ENCODE peak calls at places on chromosomes 6 and 20, in nine cellular contexts. One of them, this sample, is unnamed.

GRCh38 chr20:62696999-62697398 is 11.6 kb upstream of the NTSR1 start:
- DNase-seq in uterus: no peak
- DNase-seq in fibroblast of the aortic adventitia: no peak
- DNase-seq in GM04504: no peak
- DNase-seq in naive B cell: no peak
- DNase-seq in fibroblast of pulmonary artery: no peak
- DNase-seq in T1000: no peak
- DNase-seq in HTR-8/SVneo: no peak
- DNase-seq in T-helper 2 cell: no peak
- DNase-seq in this sample: no peak

GRCh38 chr6:47076422-47077344 is 34.6 kb upstream of the ADGRF1 start:
- DNase-seq in T-helper 2 cell: no peak
- DNase-seq in GM04504: no peak
- DNase-seq in T1000: no peak
- DNase-seq in fibroblast of pulmonary artery: peak; percentile 35
- DNase-seq in fibroblast of the aortic adventitia: no peak
- DNase-seq in HTR-8/SVneo: no peak
- DNase-seq in naive B cell: no peak
- DNase-seq in uterus: no peak
- DNase-seq in this sample: peak; percentile 30

GRCh38 chr20:58691773-58692578 is 624 bp upstream of the NPEPL1 start:
- DNase-seq in fibroblast of the aortic adventitia: peak; percentile 45
- DNase-seq in GM04504: no peak
- DNase-seq in naive B cell: no peak
- DNase-seq in fibroblast of pulmonary artery: peak; percentile 67
- DNase-seq in HTR-8/SVneo: no peak
- DNase-seq in T-helper 2 cell: no peak
- DNase-seq in T1000: no peak
- DNase-seq in uterus: peak; percentile 53
- DNase-seq in this sample: no peak

GRCh38 chr6:26204332-26205160 is 117.3 kb downstream of the HFE start:
- DNase-seq in HTR-8/SVneo: peak; percentile 93
- DNase-seq in naive B cell: peak; percentile 82
- DNase-seq in T-helper 2 cell: peak; percentile 98
- DNase-seq in T1000: peak; percentile 97
- DNase-seq in fibroblast of pulmonary artery: peak; percentile 99
- DNase-seq in fibroblast of the aortic adventitia: peak; percentile 99
- DNase-seq in uterus: peak; percentile 87
- DNase-seq in GM04504: peak; percentile 97
- DNase-seq in this sample: peak; percentile 98

GRCh38 chr6:92538926-92539325 is 880.4 kb downstream of the EPHA7 start:
- DNase-seq in T-helper 2 cell: no peak
- DNase-seq in HTR-8/SVneo: no peak
- DNase-seq in T1000: no peak
- DNase-seq in naive B cell: no peak
- DNase-seq in uterus: no peak
- DNase-seq in GM04504: no peak
- DNase-seq in fibroblast of the aortic adventitia: no peak
- DNase-seq in fibroblast of pulmonary artery: no peak
- DNase-seq in this sample: no peak

GRCh38 chr6:81792826-81793225 is 40.3 kb upstream of the TENT5A start:
- DNase-seq in fibroblast of the aortic adventitia: no peak
- DNase-seq in GM04504: no peak
- DNase-seq in uterus: no peak
- DNase-seq in T-helper 2 cell: no peak
- DNase-seq in T1000: no peak
- DNase-seq in naive B cell: no peak
- DNase-seq in fibroblast of pulmonary artery: no peak
- DNase-seq in HTR-8/SVneo: no peak
- DNase-seq in this sample: no peak

GRCh38 chr6:140475086-140475485 is 1100.6 kb upstream of the CITED2 start:
- DNase-seq in uterus: no peak
- DNase-seq in naive B cell: no peak
- DNase-seq in fibroblast of pulmonary artery: no peak
- DNase-seq in GM04504: no peak
- DNase-seq in T1000: no peak
- DNase-seq in T-helper 2 cell: no peak
- DNase-seq in fibroblast of the aortic adventitia: no peak
- DNase-seq in HTR-8/SVneo: no peak
- DNase-seq in this sample: no peak

GRCh38 chr20:43666376-43667328 is at the start of gene MYBL2:
- DNase-seq in T-helper 2 cell: peak; percentile 83
- DNase-seq in naive B cell: peak; percentile 83
- DNase-seq in HTR-8/SVneo: peak; percentile 96
- DNase-seq in fibroblast of pulmonary artery: peak; percentile 60
- DNase-seq in T1000: peak; percentile 78
- DNase-seq in fibroblast of the aortic adventitia: peak; percentile 30
- DNase-seq in uterus: peak; percentile 15
- DNase-seq in GM04504: no peak
- DNase-seq in this sample: peak; percentile 84

GRCh38 chr6:23672737-23673136 is 453.3 kb upstream of the NRSN1 start:
- DNase-seq in T1000: no peak
- DNase-seq in fibroblast of the aortic adventitia: no peak
- DNase-seq in uterus: no peak
- DNase-seq in GM04504: no peak
- DNase-seq in fibroblast of pulmonary artery: no peak
- DNase-seq in naive B cell: no peak
- DNase-seq in T-helper 2 cell: no peak
- DNase-seq in HTR-8/SVneo: no peak
- DNase-seq in this sample: no peak

GRCh38 chr6:149332602-149333311 is 15.2 kb downstream of the TAB2 start:
- DNase-seq in HTR-8/SVneo: no peak
- DNase-seq in fibroblast of pulmonary artery: no peak
- DNase-seq in fibroblast of the aortic adventitia: no peak
- DNase-seq in T-helper 2 cell: no peak
- DNase-seq in naive B cell: no peak
- DNase-seq in GM04504: no peak
- DNase-seq in T1000: no peak
- DNase-seq in uterus: no peak
- DNase-seq in this sample: no peak

GRCh38 chr6:159002432-159003160 is 2.6 kb upstream of the RSPH3 start:
- DNase-seq in T1000: no peak
- DNase-seq in GM04504: no peak
- DNase-seq in naive B cell: no peak
- DNase-seq in fibroblast of the aortic adventitia: no peak
- DNase-seq in HTR-8/SVneo: peak; percentile 33
- DNase-seq in uterus: no peak
- DNase-seq in fibroblast of pulmonary artery: peak; percentile 16
- DNase-seq in T-helper 2 cell: no peak
- DNase-seq in this sample: no peak

GRCh38 chr6:6583836-6584235 is 4.7 kb upstream of the LY86 start:
- DNase-seq in uterus: no peak
- DNase-seq in GM04504: no peak
- DNase-seq in HTR-8/SVneo: no peak
- DNase-seq in T1000: no peak
- DNase-seq in T-helper 2 cell: peak; percentile 61
- DNase-seq in naive B cell: no peak
- DNase-seq in fibroblast of pulmonary artery: no peak
- DNase-seq in fibroblast of the aortic adventitia: no peak
- DNase-seq in this sample: peak; percentile 77

GRCh38 chr6:3746119-3746691 is 5.3 kb downstream of the PXDC1 start:
- DNase-seq in fibroblast of the aortic adventitia: no peak
- DNase-seq in T1000: no peak
- DNase-seq in GM04504: no peak
- DNase-seq in uterus: no peak
- DNase-seq in T-helper 2 cell: no peak
- DNase-seq in fibroblast of pulmonary artery: no peak
- DNase-seq in naive B cell: peak; percentile 75
- DNase-seq in HTR-8/SVneo: no peak
- DNase-seq in this sample: no peak

GRCh38 chr20:22716824-22717351 is 132.5 kb upstream of the FOXA2 start:
- DNase-seq in naive B cell: peak; percentile 25
- DNase-seq in HTR-8/SVneo: no peak
- DNase-seq in T1000: no peak
- DNase-seq in GM04504: no peak
- DNase-seq in uterus: no peak
- DNase-seq in fibroblast of the aortic adventitia: peak; percentile 62
- DNase-seq in fibroblast of pulmonary artery: peak; percentile 61
- DNase-seq in T-helper 2 cell: no peak
- DNase-seq in this sample: peak; percentile 39